ENCODE peak calls at places on chromosomes 6 and 20, in five cellular contexts. J is GDM1, N is AG04450, U is amniotic stem cell, W is pancreas. H is an unnamed sample.

GRCh38 chr20:61967300-61967699 is 98.4 kb downstream of the TAF4 start:
- DNase-seq in J (no peak), N (no peak), U (no peak), W (no peak), H (no peak)

GRCh38 chr6:135522975-135523692 is 25.6 kb upstream of the AHI1 start:
- DNase-seq in J (no peak), N (no peak), U (no peak), W (no peak), H (no peak)

GRCh38 chr6:56223995-56224394 is 23.4 kb downstream of the COL21A1 start:
- DNase-seq in J (no peak), N (no peak), U (no peak), W (no peak), H (peak; percentile 82)

GRCh38 chr6:67221226-67221625 is 1413.9 kb upstream of the ADGRB3 start:
- DNase-seq in J (no peak), N (no peak), U (no peak), W (no peak), H (no peak)

GRCh38 chr6:73637404-73637803 is 16.4 kb downstream of the SLC17A5 start:
- DNase-seq in J (no peak), N (no peak), U (no peak), W (no peak), H (no peak)

GRCh38 chr6:158219229-158219628 is 51.1 kb downstream of the GTF2H5 start:
- DNase-seq in J (no peak), N (peak; percentile 89), U (no peak), W (no peak), H (peak; percentile 92)

GRCh38 chr6:26595669-26596269 is 984 bp upstream of the ABT1 start:
- DNase-seq in J (peak; percentile 78), N (peak; percentile 71), U (peak; percentile 78), W (peak; percentile 97), H (no peak)

GRCh38 chr6:4936681-4937041 is 67.2 kb downstream of the RPP40 start:
- DNase-seq in J (no peak), N (peak; percentile 44), U (no peak), W (no peak), H (no peak)

GRCh38 chr6:47288245-47289090 is 21.2 kb downstream of the TNFRSF21 start:
- DNase-seq in J (no peak), N (no peak), U (no peak), W (no peak), H (no peak)

GRCh38 chr6:72206606-72207005 is 320.3 kb downstream of the RIMS1 start:
- DNase-seq in J (no peak), N (no peak), U (no peak), W (no peak), H (no peak)

GRCh38 chr6:37456816-37457560 is 24.0 kb downstream of the CMTR1 start:
- DNase-seq in J (no peak), N (peak; percentile 23), U (peak; percentile 33), W (no peak), H (peak; percentile 38)

GRCh38 chr20:17619351-17620093 is 49.6 kb downstream of the DSTN start:
- DNase-seq in J (no peak), N (no peak), U (no peak), W (no peak), H (no peak)

GRCh38 chr6:97925504-97925903 is 642.5 kb upstream of the MMS22L start:
- DNase-seq in J (no peak), N (no peak), U (no peak), W (no peak), H (no peak)

GRCh38 chr20:20594171-20594530 is 118.3 kb downstream of the RALGAPA2 start:
- DNase-seq in J (no peak), N (no peak), U (peak; percentile 6), W (no peak), H (no peak)

GRCh38 chr6:73657201-73657600 is 3.4 kb upstream of the SLC17A5 start:
- DNase-seq in J (no peak), N (no peak), U (no peak), W (no peak), H (no peak)

GRCh38 chr6:68994561-68994960 is 359.5 kb downstream of the ADGRB3 start:
- DNase-seq in J (no peak), N (no peak), U (no peak), W (no peak), H (no peak)

GRCh38 chr20:64106435-64106961 is 867 bp downstream of the NPBWR2 start:
- DNase-seq in J (no peak), N (no peak), U (no peak), W (peak; percentile 56), H (no peak)

GRCh38 chr20:52981051-52981450 is 8.9 kb downstream of the TSHZ2 start:
- DNase-seq in J (no peak), N (no peak), U (no peak), W (no peak), H (no peak)

GRCh38 chr6:140237251-140237650 is 862.8 kb upstream of the CITED2 start:
- DNase-seq in J (no peak), N (no peak), U (no peak), W (no peak), H (no peak)

GRCh38 chr20:36318166-36318565 is 12.0 kb downstream of the DLGAP4 start:
- DNase-seq in J (no peak), N (no peak), U (no peak), W (peak; percentile 21), H (no peak)

GRCh38 chr6:155100087-155100486 is 105.0 kb downstream of the TIAM2 start:
- DNase-seq in J (no peak), N (no peak), U (no peak), W (peak; percentile 86), H (no peak)

GRCh38 chr6:116714761-116715160 is 33.8 kb downstream of the KPNA5 start:
- DNase-seq in J (no peak), N (no peak), U (no peak), W (no peak), H (no peak)

GRCh38 chr6:45076217-45076616 is 251.9 kb upstream of the RUNX2 start:
- DNase-seq in J (no peak), N (peak; percentile 23), U (no peak), W (no peak), H (peak; percentile 19)

GRCh38 chr6:132687306-132687705 is 26.5 kb downstream of the VNN1 start:
- DNase-seq in J (no peak), N (no peak), U (peak; percentile 3), W (no peak), H (no peak)

GRCh38 chr6:117142145-117142544 is 123.2 kb upstream of the VGLL2 start:
- DNase-seq in J (no peak), N (no peak), U (no peak), W (no peak), H (no peak)

GRCh38 chr6:138105880-138106664 is 1.1 kb downstream of the PERP start:
- DNase-seq in J (no peak), N (no peak), U (no peak), W (no peak), H (no peak)

GRCh38 chr20:51206032-51206662 is 183.2 kb upstream of the KCNG1 start:
- DNase-seq in J (no peak), N (no peak), U (no peak), W (no peak), H (no peak)

GRCh38 chr6:138772596-138773176 is 883 bp upstream of the CCDC28A start:
- DNase-seq in J (no peak), N (no peak), U (no peak), W (no peak), H (no peak)

GRCh38 chr6:6834356-6835342 is 246.1 kb downstream of the LY86 start:
- DNase-seq in J (no peak), N (no peak), U (no peak), W (no peak), H (no peak)